ENCODE peak calls at places on chromosomes 11 and 22, in five cellular contexts. W, J, A, O and X are unnamed samples.

GRCh38 chr11:130260735-130261134 is 54.0 kb downstream of the ZBTB44 start:
- DNase-seq in W (no peak), J (no peak), O (no peak), A (no peak), X (no peak)

GRCh38 chr11:126101930-126102283 is 39.2 kb upstream of the CDON start:
- DNase-seq in A (no peak), W (no peak), J (no peak), O (no peak), X (no peak)

GRCh38 chr11:36257351-36257750 is 31.9 kb downstream of the COMMD9 start:
- DNase-seq in O (peak), W (no peak), J (no peak), A (no peak), X (no peak)

GRCh38 chr11:67303132-67303988 is at the start of gene SSH3:
- DNase-seq in A (peak), J (peak), W (no peak), O (peak), X (peak)

GRCh38 chr11:63613517-63614135 is 607 bp downstream of the PLAAT3 start:
- DNase-seq in W (peak), O (no peak), J (peak), A (peak), X (peak)

GRCh38 chr22:29142116-29142515 is 63.6 kb upstream of the EMID1 start:
- DNase-seq in O (no peak), W (no peak), A (no peak), J (no peak), X (no peak)

GRCh38 chr11:67378544-67378943 is 5.1 kb upstream of the CLCF1 start:
- DNase-seq in W (no peak), J (no peak), O (no peak), A (no peak), X (no peak)

GRCh38 chr11:23490557-23491235 is 630.4 kb upstream of the CCDC179 start:
- DNase-seq in O (no peak), A (no peak), W (no peak), J (no peak), X (no peak)

GRCh38 chr11:106241601-106242257 is 164.3 kb downstream of the AASDHPPT start:
- DNase-seq in J (no peak), A (no peak), O (no peak), W (no peak), X (no peak)

GRCh38 chr11:26551186-26551801 is 20.8 kb downstream of the MUC15 start:
- DNase-seq in O (peak), J (no peak), W (no peak), A (no peak), X (no peak)

GRCh38 chr11:90332415-90332814 is 109.6 kb upstream of the CHORDC1 start:
- DNase-seq in O (no peak), W (no peak), A (no peak), J (no peak), X (no peak)

GRCh38 chr11:95835768-95836488 is 45.6 kb downstream of the CEP57 start:
- DNase-seq in O (peak), J (peak), A (peak), W (peak), X (peak)

GRCh38 chr11:10727259-10727851 is 23.7 kb upstream of the CTR9 start:
- DNase-seq in J (no peak), W (no peak), A (no peak), O (peak), X (no peak)

GRCh38 chr11:64396079-64396591 is 37.2 kb downstream of the RPS6KA4 start:
- DNase-seq in A (peak), W (no peak), J (peak), O (no peak), X (peak)

GRCh38 chr11:95092549-95093324 is 3.1 kb downstream of the ENDOD1 start:
- DNase-seq in W (no peak), A (no peak), J (no peak), O (peak), X (no peak)

GRCh38 chr11:112453601-112454577 is 193.2 kb upstream of the PLET1 start:
- DNase-seq in J (peak), A (peak), O (peak), W (no peak), X (peak)

GRCh38 chr11:120748485-120748814 is 236.9 kb downstream of the GRIK4 start:
- DNase-seq in W (no peak), A (no peak), J (no peak), O (no peak), X (no peak)

GRCh38 chr22:46781291-46781690 is 18.8 kb downstream of the TBC1D22A start:
- DNase-seq in O (no peak), A (no peak), W (no peak), J (no peak), X (no peak)

GRCh38 chr11:62805991-62806441 is 776 bp upstream of the NXF1 start:
- DNase-seq in J (no peak), O (no peak), A (no peak), W (no peak), X (no peak)

GRCh38 chr11:18065572-18065971 is 19.5 kb upstream of the TPH1 start:
- DNase-seq in W (no peak), A (no peak), J (no peak), O (no peak), X (no peak)

GRCh38 chr11:130068986-130069683 is 559 bp upstream of the APLP2 start:
- DNase-seq in A (peak), W (peak), O (peak), J (peak), X (peak)

GRCh38 chr11:68756171-68756766 is 4.9 kb upstream of the TESMIN start:
- DNase-seq in A (no peak), J (no peak), W (no peak), O (peak), X (no peak)

GRCh38 chr11:65540290-65541092 is 15.6 kb downstream of the SCYL1 start:
- DNase-seq in J (peak), W (peak), A (peak), O (peak), X (peak)

GRCh38 chr11:57781529-57781943 is 19.9 kb downstream of the CTNND1 start:
- DNase-seq in A (peak), O (peak), W (no peak), J (peak), X (no peak)

GRCh38 chr11:35187996-35188395 is 49.0 kb downstream of the CD44 start:
- DNase-seq in O (no peak), W (no peak), J (no peak), A (no peak), X (no peak)

GRCh38 chr22:37894939-37895670 is 11.0 kb upstream of the MICALL1 start:
- DNase-seq in O (no peak), J (peak), A (peak), W (no peak), X (peak)

GRCh38 chr11:35303596-35304392 is 115.6 kb downstream of the SLC1A2 start:
- DNase-seq in O (peak), W (peak), J (no peak), A (no peak), X (no peak)

GRCh38 chr22:42297778-42298177 is 27.3 kb upstream of the TCF20 start:
- DNase-seq in W (no peak), O (no peak), A (no peak), J (no peak), X (no peak)

GRCh38 chr11:95778699-95779098 is 10.9 kb downstream of the FAM76B start:
- DNase-seq in J (no peak), W (no peak), O (no peak), A (no peak), X (no peak)

GRCh38 chr22:24157783-24158170 is 23.5 kb upstream of the SUSD2 start:
- DNase-seq in J (no peak), W (no peak), O (peak), A (no peak), X (no peak)

GRCh38 chr11:45931739-45932138 is 9.3 kb downstream of the LARGE2 start:
- DNase-seq in J (no peak), A (no peak), O (no peak), W (no peak), X (no peak)

GRCh38 chr22:16838073-16838472 is 12.9 kb upstream of the XKR3 start:
- DNase-seq in J (no peak), O (peak), W (no peak), A (no peak), X (no peak)
- TF ChIP-seq CTCF in J (no peak), O (no peak), W (no peak), A (no peak), X (no peak)

GRCh38 chr22:43827336-43827735 is 15.2 kb upstream of the EFCAB6 start:
- DNase-seq in O (no peak), A (no peak), J (no peak), W (no peak), X (no peak)

GRCh38 chr22:43829904-43830851 is 18.1 kb upstream of the EFCAB6 start:
- DNase-seq in J (no peak), W (peak), A (no peak), O (peak), X (no peak)

GRCh38 chr22:43829448-43829821 is 17.3 kb upstream of the EFCAB6 start:
- DNase-seq in W (no peak), A (no peak), O (no peak), J (no peak), X (no peak)

GRCh38 chr22:43827926-43828710 is 16.0 kb upstream of the EFCAB6 start:
- DNase-seq in J (no peak), O (no peak), A (peak), W (no peak), X (no peak)

GRCh38 chr22:43828711-43829447 is 16.8 kb upstream of the EFCAB6 start:
- DNase-seq in J (peak), A (peak), W (peak), O (peak), X (no peak)
- TF ChIP-seq CTCF in J (no peak), A (peak), W (peak), O (no peak), X (no peak)

DNA sequence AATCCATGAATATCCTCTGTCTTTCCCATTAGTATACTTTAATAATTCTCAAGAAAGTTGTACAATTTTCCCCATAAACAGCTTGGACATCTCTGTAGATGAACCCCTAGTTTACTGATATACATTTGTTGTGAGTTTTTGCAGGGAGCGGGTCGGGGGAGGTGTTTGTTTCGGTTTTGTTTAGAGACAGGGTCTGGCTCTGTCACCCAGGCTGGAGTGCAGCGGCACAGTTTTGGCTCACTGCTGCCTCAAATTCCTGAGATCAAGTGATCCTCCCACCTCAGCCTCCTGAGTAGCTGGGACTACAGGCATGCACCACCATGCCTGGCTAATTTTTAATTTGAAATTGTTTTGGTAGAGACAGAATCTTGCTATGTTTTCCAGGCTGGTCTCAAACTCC is 57.6 kb downstream of the IGLL5 start:
- DNase-seq in J (no peak), O (no peak), W (peak), A (no peak), X (no peak)
- TF ChIP-seq CTCF in J (no peak), O (no peak), W (no peak), A (no peak), X (no peak)

GRCh38 chr11:82986491-82986890 is 85.0 kb downstream of the DDIAS start:
- DNase-seq in A (no peak), O (no peak), W (no peak), J (no peak), X (no peak)
- TF ChIP-seq CTCF in A (no peak), O (no peak), W (no peak), J (no peak), X (no peak)

GRCh38 chr22:27827586-27828213 is 26.1 kb upstream of the MN1 start:
- DNase-seq in O (no peak), W (peak), J (no peak), A (no peak), X (no peak)

GRCh38 chr22:27823221-27823620 is 21.7 kb upstream of the MN1 start:
- DNase-seq in W (no peak), O (no peak), J (no peak), A (no peak), X (no peak)

GRCh38 chr22:27828214-27828587 is 26.6 kb upstream of the MN1 start:
- DNase-seq in A (no peak), J (no peak), O (no peak), W (no peak), X (no peak)

GRCh38 chr22:27820896-27821866 is 19.6 kb upstream of the MN1 start:
- DNase-seq in O (no peak), W (no peak), J (no peak), A (no peak), X (no peak)

GRCh38 chr22:27825174-27825573 is 23.6 kb upstream of the MN1 start:
- DNase-seq in W (no peak), O (peak), A (no peak), J (peak), X (no peak)
- TF ChIP-seq CTCF in W (no peak), O (peak), A (peak), J (peak), X (peak)

DNA sequence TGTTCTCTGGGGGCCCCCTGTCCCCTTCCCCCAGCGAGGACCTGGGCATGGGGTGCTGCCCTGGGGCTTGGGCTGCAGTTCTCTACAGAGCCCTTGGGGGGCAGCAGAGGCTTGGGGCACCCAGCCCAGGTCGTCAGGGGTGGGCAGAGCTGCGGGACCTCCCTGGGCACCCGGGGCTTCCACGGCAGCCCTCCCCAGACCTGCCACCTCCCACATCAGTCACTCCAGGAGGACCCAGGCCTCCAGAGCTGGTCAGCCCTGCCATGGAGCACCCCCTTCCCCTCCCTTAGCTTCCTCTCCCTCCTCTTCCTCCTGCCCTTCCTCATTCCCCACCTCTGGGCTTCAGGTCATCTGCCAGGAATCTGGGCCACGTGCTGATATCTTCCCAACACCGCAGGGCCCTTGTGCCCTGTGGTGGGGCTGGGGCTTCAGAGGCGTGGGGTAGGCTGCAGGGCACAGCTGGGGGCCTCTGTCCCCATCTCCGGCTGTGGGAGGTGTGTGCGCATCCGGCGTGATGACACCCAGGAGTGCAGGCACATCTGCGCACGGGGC is 5.8 kb downstream of the TSPAN4 start:
- DNase-seq in J (peak), O (no peak), A (peak), W (no peak), X (peak)
- TF ChIP-seq CTCF in J (peak), O (peak), A (peak), W (peak), X (peak)

GRCh38 chr11:43130616-43131015 is 181.2 kb upstream of the API5 start:
- DNase-seq in W (no peak), A (peak), O (no peak), J (peak), X (peak)
- TF ChIP-seq CTCF in W (no peak), A (peak), O (no peak), J (no peak), X (no peak)